ENCODE peak calls at places on chromosomes 4 and X, in eight cellular contexts. One of them, this sample, is unnamed.
A peak's percentile ranks its signal among the peaks of the same experiment; 100 is the strongest.

GRCh38 chr4:75248770-75249467 is 265.3 kb downstream of the RCHY1 start:
- DNase-seq in upper lobe of left lung: no peak
- DNase-seq in lung: no peak
- DNase-seq in CD4-positive, alpha-beta T cell: no peak
- DNase-seq in Caco-2: peak; percentile 20
- DNase-seq in colonic mucosa: no peak
- DNase-seq in heart left ventricle: no peak
- DNase-seq in MM.1S: no peak
- DNase-seq in this sample: no peak

GRCh38 chr4:184942447-184943425 is 75.6 kb upstream of the HELT start:
- DNase-seq in CD4-positive, alpha-beta T cell: no peak
- DNase-seq in Caco-2: no peak
- DNase-seq in heart left ventricle: no peak
- DNase-seq in MM.1S: no peak
- DNase-seq in lung: no peak
- DNase-seq in upper lobe of left lung: no peak
- DNase-seq in colonic mucosa: peak; percentile 3
- DNase-seq in this sample: no peak

GRCh38 chrX:70301716-70302115 is 11.8 kb downstream of the KIF4A start:
- DNase-seq in CD4-positive, alpha-beta T cell: no peak
- DNase-seq in heart left ventricle: no peak
- DNase-seq in upper lobe of left lung: no peak
- DNase-seq in MM.1S: no peak
- DNase-seq in Caco-2: no peak
- DNase-seq in colonic mucosa: no peak
- DNase-seq in lung: no peak
- DNase-seq in this sample: no peak

GRCh38 chrX:121254336-121254735 is 206.9 kb downstream of the GLUD2 start:
- DNase-seq in heart left ventricle: no peak
- DNase-seq in lung: no peak
- DNase-seq in CD4-positive, alpha-beta T cell: no peak
- DNase-seq in MM.1S: no peak
- DNase-seq in upper lobe of left lung: no peak
- DNase-seq in Caco-2: no peak
- DNase-seq in colonic mucosa: no peak
- DNase-seq in this sample: no peak

GRCh38 chr4:113383111-113383785 is 333.8 kb downstream of the ANK2 start:
- DNase-seq in MM.1S: no peak
- DNase-seq in upper lobe of left lung: no peak
- DNase-seq in CD4-positive, alpha-beta T cell: no peak
- DNase-seq in heart left ventricle: no peak
- DNase-seq in Caco-2: no peak
- DNase-seq in colonic mucosa: no peak
- DNase-seq in lung: no peak
- DNase-seq in this sample: no peak

GRCh38 chr4:48237996-48238645 is 31.5 kb downstream of the TEC start:
- DNase-seq in upper lobe of left lung: no peak
- DNase-seq in colonic mucosa: no peak
- DNase-seq in CD4-positive, alpha-beta T cell: no peak
- DNase-seq in lung: no peak
- DNase-seq in MM.1S: no peak
- DNase-seq in heart left ventricle: no peak
- DNase-seq in Caco-2: no peak
- DNase-seq in this sample: no peak

GRCh38 chrX:125210146-125210545 is 109.5 kb upstream of the TEX13C start:
- DNase-seq in Caco-2: no peak
- DNase-seq in CD4-positive, alpha-beta T cell: no peak
- DNase-seq in MM.1S: no peak
- DNase-seq in upper lobe of left lung: no peak
- DNase-seq in heart left ventricle: no peak
- DNase-seq in colonic mucosa: no peak
- DNase-seq in lung: no peak
- DNase-seq in this sample: no peak

GRCh38 chr4:24686866-24687672 is 102.7 kb upstream of the DHX15 start:
- DNase-seq in colonic mucosa: peak; percentile 54
- DNase-seq in CD4-positive, alpha-beta T cell: no peak
- DNase-seq in Caco-2: peak; percentile 67
- DNase-seq in lung: no peak
- DNase-seq in heart left ventricle: no peak
- DNase-seq in upper lobe of left lung: no peak
- DNase-seq in MM.1S: no peak
- DNase-seq in this sample: no peak

GRCh38 chr4:17066972-17067371 is 168.5 kb upstream of the LDB2 start:
- DNase-seq in CD4-positive, alpha-beta T cell: no peak
- DNase-seq in upper lobe of left lung: no peak
- DNase-seq in lung: no peak
- DNase-seq in Caco-2: no peak
- DNase-seq in colonic mucosa: no peak
- DNase-seq in MM.1S: no peak
- DNase-seq in heart left ventricle: no peak
- DNase-seq in this sample: no peak

GRCh38 chr4:82948647-82949204 is 48.2 kb downstream of the THAP9 start:
- DNase-seq in CD4-positive, alpha-beta T cell: no peak
- DNase-seq in Caco-2: no peak
- DNase-seq in lung: no peak
- DNase-seq in upper lobe of left lung: no peak
- DNase-seq in colonic mucosa: no peak
- DNase-seq in heart left ventricle: no peak
- DNase-seq in MM.1S: no peak
- DNase-seq in this sample: no peak

GRCh38 chr4:7392438-7393374 is 42.0 kb downstream of the PSAPL1 start:
- DNase-seq in Caco-2: no peak
- DNase-seq in CD4-positive, alpha-beta T cell: no peak
- DNase-seq in MM.1S: no peak
- DNase-seq in heart left ventricle: no peak
- DNase-seq in colonic mucosa: no peak
- DNase-seq in lung: no peak
- DNase-seq in upper lobe of left lung: peak; percentile 79
- DNase-seq in this sample: no peak

GRCh38 chr4:1326751-1327525 is 20.1 kb upstream of the UVSSA start:
- DNase-seq in lung: no peak
- DNase-seq in heart left ventricle: no peak
- DNase-seq in Caco-2: no peak
- DNase-seq in colonic mucosa: no peak
- DNase-seq in CD4-positive, alpha-beta T cell: no peak
- DNase-seq in MM.1S: no peak
- DNase-seq in upper lobe of left lung: peak; percentile 75
- DNase-seq in this sample: no peak

GRCh38 chrX:16087081-16087480 is 36.3 kb upstream of the GRPR start:
- DNase-seq in heart left ventricle: no peak
- DNase-seq in colonic mucosa: no peak
- DNase-seq in upper lobe of left lung: no peak
- DNase-seq in MM.1S: no peak
- DNase-seq in Caco-2: no peak
- DNase-seq in CD4-positive, alpha-beta T cell: no peak
- DNase-seq in lung: no peak
- DNase-seq in this sample: no peak

GRCh38 chr4:126046081-126046614 is 731.4 kb downstream of the FAT4 start:
- DNase-seq in MM.1S: no peak
- DNase-seq in upper lobe of left lung: no peak
- DNase-seq in Caco-2: no peak
- DNase-seq in CD4-positive, alpha-beta T cell: no peak
- DNase-seq in heart left ventricle: no peak
- DNase-seq in lung: no peak
- DNase-seq in colonic mucosa: no peak
- DNase-seq in this sample: no peak

GRCh38 chr4:159979351-159979750 is 876.5 kb downstream of the RAPGEF2 start:
- DNase-seq in colonic mucosa: no peak
- DNase-seq in CD4-positive, alpha-beta T cell: no peak
- DNase-seq in heart left ventricle: no peak
- DNase-seq in upper lobe of left lung: no peak
- DNase-seq in MM.1S: no peak
- DNase-seq in lung: no peak
- DNase-seq in Caco-2: no peak
- DNase-seq in this sample: no peak

GRCh38 chr4:81471361-81472248 is at the start of gene RASGEF1B:
- DNase-seq in Caco-2: peak; percentile 94
- DNase-seq in CD4-positive, alpha-beta T cell: peak; percentile 90
- DNase-seq in upper lobe of left lung: peak; percentile 99
- DNase-seq in lung: peak; percentile 89
- DNase-seq in heart left ventricle: peak; percentile 91
- DNase-seq in MM.1S: peak; percentile 94
- DNase-seq in colonic mucosa: peak; percentile 92
- DNase-seq in this sample: peak; percentile 92

DNA sequence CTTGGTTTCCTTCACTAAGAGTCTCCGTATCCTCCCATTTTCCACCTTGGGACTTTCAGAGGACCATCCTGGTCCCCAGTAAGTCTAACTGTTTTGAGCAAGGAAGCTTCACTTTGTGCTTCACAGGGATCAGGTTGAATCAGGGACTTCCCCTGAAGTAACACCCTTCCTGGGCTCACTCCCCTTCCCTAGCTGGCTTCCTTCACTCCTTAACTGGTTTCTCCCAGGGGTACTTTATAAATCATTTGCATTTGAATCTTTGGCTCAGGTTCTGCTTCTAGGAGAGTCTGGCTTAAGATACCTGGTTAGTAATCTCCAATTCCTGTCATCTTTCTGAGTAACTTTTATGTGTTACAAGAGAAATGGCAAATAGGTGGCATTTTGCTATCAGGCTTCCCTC is 24.5 kb upstream of the GRIA2 start:
- DNase-seq in CD4-positive, alpha-beta T cell: no peak
- DNase-seq in MM.1S: no peak
- DNase-seq in colonic mucosa: no peak
- DNase-seq in lung: no peak
- DNase-seq in upper lobe of left lung: no peak
- DNase-seq in Caco-2: no peak
- DNase-seq in heart left ventricle: no peak
- DNase-seq in this sample: no peak
- H3K9me3 ChIP-seq in CD4-positive, alpha-beta T cell: no peaks in the 10 kb centered on the region
- H3K9me3 ChIP-seq in MM.1S: no peaks in the 10 kb centered on the region
- H3K9me3 ChIP-seq in colonic mucosa: no peaks in the 10 kb centered on the region
- H3K9me3 ChIP-seq in lung: no peaks in the 10 kb centered on the region
- H3K9me3 ChIP-seq in upper lobe of left lung: no peaks in the 10 kb centered on the region
- H3K9me3 ChIP-seq in Caco-2: no peaks in the 10 kb centered on the region
- H3K9me3 ChIP-seq in heart left ventricle: no peaks in the 10 kb centered on the region
- H3K9me3 ChIP-seq in this sample: no peaks in the 10 kb centered on the region

GRCh38 chrX:63101879-63102620 is 249.1 kb downstream of the SPIN4 start:
- DNase-seq in lung: no peak
- DNase-seq in MM.1S: no peak
- DNase-seq in Caco-2: no peak
- DNase-seq in heart left ventricle: no peak
- DNase-seq in CD4-positive, alpha-beta T cell: no peak
- DNase-seq in upper lobe of left lung: no peak
- DNase-seq in colonic mucosa: no peak
- DNase-seq in this sample: no peak
- H3K9me3 ChIP-seq in lung: no peaks in the 10 kb centered on the region
- H3K9me3 ChIP-seq in MM.1S: no peaks in the 10 kb centered on the region
- H3K9me3 ChIP-seq in Caco-2: no peaks in the 10 kb centered on the region
- H3K9me3 ChIP-seq in heart left ventricle: no peaks in the 10 kb centered on the region
- H3K9me3 ChIP-seq in CD4-positive, alpha-beta T cell: no peaks in the 10 kb centered on the region
- H3K9me3 ChIP-seq in upper lobe of left lung: no peaks in the 10 kb centered on the region
- H3K9me3 ChIP-seq in colonic mucosa: no peaks in the 10 kb centered on the region
- H3K9me3 ChIP-seq in this sample: no peaks in the 10 kb centered on the region

GRCh38 chr4:110638347-110638746 is 15.5 kb upstream of the PITX2 start:
- DNase-seq in colonic mucosa: no peak
- DNase-seq in upper lobe of left lung: no peak
- DNase-seq in Caco-2: no peak
- DNase-seq in CD4-positive, alpha-beta T cell: no peak
- DNase-seq in MM.1S: no peak
- DNase-seq in heart left ventricle: no peak
- DNase-seq in lung: no peak
- DNase-seq in this sample: no peak

GRCh38 chr4:110643096-110643495 is 20.2 kb upstream of the PITX2 start:
- DNase-seq in MM.1S: no peak
- DNase-seq in CD4-positive, alpha-beta T cell: no peak
- DNase-seq in lung: no peak
- DNase-seq in upper lobe of left lung: no peak
- DNase-seq in colonic mucosa: no peak
- DNase-seq in Caco-2: no peak
- DNase-seq in heart left ventricle: no peak
- DNase-seq in this sample: no peak

GRCh38 chr4:110639207-110640092 is 16.6 kb upstream of the PITX2 start:
- DNase-seq in Caco-2: no peak
- DNase-seq in colonic mucosa: no peak
- DNase-seq in heart left ventricle: no peak
- DNase-seq in MM.1S: no peak
- DNase-seq in upper lobe of left lung: peak; percentile 50
- DNase-seq in CD4-positive, alpha-beta T cell: no peak
- DNase-seq in lung: no peak
- DNase-seq in this sample: no peak

GRCh38 chr4:110641218-110641617 is 18.3 kb upstream of the PITX2 start:
- DNase-seq in Caco-2: no peak
- DNase-seq in heart left ventricle: no peak
- DNase-seq in upper lobe of left lung: peak; percentile 54
- DNase-seq in MM.1S: no peak
- DNase-seq in colonic mucosa: no peak
- DNase-seq in CD4-positive, alpha-beta T cell: no peak
- DNase-seq in lung: no peak
- DNase-seq in this sample: no peak

DNA sequence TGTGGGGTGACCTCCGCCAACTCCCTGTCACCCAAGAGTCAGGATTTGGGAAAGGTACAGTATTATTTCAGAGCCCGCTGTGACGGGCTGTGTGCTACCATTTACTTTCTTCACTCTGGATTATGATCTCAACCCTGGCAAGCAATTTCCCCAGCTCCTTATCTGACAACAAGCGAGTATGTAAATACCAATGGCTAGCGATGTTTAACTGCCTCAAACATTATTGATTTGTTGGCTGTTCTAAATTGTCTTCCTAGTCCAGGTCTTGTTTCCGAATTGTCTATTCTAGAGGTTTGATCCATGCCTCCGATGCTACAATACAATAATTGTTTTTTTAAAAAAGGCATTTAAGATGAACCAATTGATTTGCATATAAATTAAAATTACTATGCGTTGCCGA is 17.7 kb upstream of the PITX2 start:
- DNase-seq in MM.1S: no peak
- DNase-seq in lung: no peak
- DNase-seq in CD4-positive, alpha-beta T cell: no peak
- DNase-seq in heart left ventricle: no peak
- DNase-seq in Caco-2: no peak
- DNase-seq in colonic mucosa: no peak
- DNase-seq in upper lobe of left lung: no peak
- DNase-seq in this sample: no peak
- H3K9me3 ChIP-seq in MM.1S: no peaks in the 10 kb centered on the region
- H3K9me3 ChIP-seq in lung: no peaks in the 10 kb centered on the region
- H3K9me3 ChIP-seq in CD4-positive, alpha-beta T cell: peaks cover 4% of the 10 kb centered on the region
- H3K9me3 ChIP-seq in heart left ventricle: no peaks in the 10 kb centered on the region
- H3K9me3 ChIP-seq in Caco-2: no peaks in the 10 kb centered on the region
- H3K9me3 ChIP-seq in colonic mucosa: no peaks in the 10 kb centered on the region
- H3K9me3 ChIP-seq in upper lobe of left lung: no peaks in the 10 kb centered on the region
- H3K9me3 ChIP-seq in this sample: peaks cover 6% of the 10 kb centered on the region

DNA sequence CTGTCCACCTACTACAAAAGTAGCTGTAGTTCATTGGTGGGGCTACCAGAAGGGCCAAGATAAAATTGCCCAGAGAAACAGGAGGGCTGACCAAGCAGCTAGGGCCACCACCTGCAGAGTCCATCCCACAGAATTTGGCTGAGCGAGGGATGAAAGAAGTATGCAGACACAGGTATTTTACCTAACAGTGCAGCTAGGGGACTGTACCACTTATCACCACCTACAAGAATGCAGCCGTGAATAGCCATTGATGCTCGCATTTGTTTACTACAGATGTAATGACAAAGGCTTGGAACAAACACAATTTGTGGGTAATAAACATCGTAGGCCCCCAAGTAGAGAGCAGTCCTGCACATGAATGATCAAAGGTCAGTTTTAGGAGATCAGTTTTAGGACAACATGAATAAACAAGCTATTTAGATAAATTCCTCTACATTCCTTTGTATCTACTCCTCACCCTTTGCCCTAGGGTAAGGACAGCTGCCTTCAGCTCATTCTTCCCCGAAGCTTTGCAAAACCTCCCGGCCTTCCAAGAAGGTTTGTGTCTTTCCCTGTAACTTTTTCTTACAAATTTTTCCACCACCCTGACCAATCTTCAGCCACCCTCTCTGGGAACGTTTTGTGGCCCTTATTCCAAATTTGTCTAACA is 49.5 kb downstream of the ZNF718 start:
- DNase-seq in MM.1S: no peak
- DNase-seq in CD4-positive, alpha-beta T cell: no peak
- DNase-seq in Caco-2: no peak
- DNase-seq in lung: no peak
- DNase-seq in upper lobe of left lung: no peak
- DNase-seq in colonic mucosa: no peak
- DNase-seq in heart left ventricle: no peak
- DNase-seq in this sample: no peak
- H3K9me3 ChIP-seq in MM.1S: no peaks in the 10 kb centered on the region
- H3K9me3 ChIP-seq in CD4-positive, alpha-beta T cell: peaks cover 83% of the 10 kb centered on the region
- H3K9me3 ChIP-seq in Caco-2: peaks cover 14% of the 10 kb centered on the region
- H3K9me3 ChIP-seq in lung: peaks cover 44% of the 10 kb centered on the region
- H3K9me3 ChIP-seq in upper lobe of left lung: peaks cover 77% of the 10 kb centered on the region
- H3K9me3 ChIP-seq in colonic mucosa: peaks cover 9% of the 10 kb centered on the region
- H3K9me3 ChIP-seq in heart left ventricle: peaks cover 99% of the 10 kb centered on the region
- H3K9me3 ChIP-seq in this sample: peaks cover 43% of the 10 kb centered on the region

This sample was measured in T-helper 17 cell.